ENCODE peak calls at places on chromosomes 6 and 20, in four cellular contexts. A is A549, I is brain microvascular endothelial cell, H is tibial nerve. B is an unnamed sample.
A peak's percentile ranks its signal among the peaks of the same experiment; 100 is the strongest.

GRCh38 chr6:11806561-11807317 is 28.1 kb upstream of the ADTRP start:
- DNase-seq in A (no peak), I (no peak), H (no peak), B (no peak)

GRCh38 chr6:159838020-159838744 is 38.1 kb downstream of the PNLDC1 start:
- DNase-seq in A (no peak), I (no peak), H (no peak), B (no peak)

GRCh38 chr6:151422981-151423380 is 28.9 kb downstream of the RMND1 start:
- DNase-seq in A (no peak), I (peak; percentile 28), H (no peak), B (no peak)

GRCh38 chr20:42018979-42019378 is 400.8 kb upstream of the CHD6 start:
- DNase-seq in A (no peak), I (no peak), H (no peak), B (no peak)

GRCh38 chr20:24663496-24663895 is 194.1 kb downstream of the SYNDIG1 start:
- DNase-seq in A (no peak), I (no peak), H (no peak), B (no peak)

GRCh38 chr6:160790028-160790792 is 88.2 kb downstream of the PLG start:
- DNase-seq in A (no peak), I (no peak), H (no peak), B (no peak)

GRCh38 chr6:100719883-100720682 is 161.0 kb downstream of the ASCC3 start:
- DNase-seq in A (peak; percentile 0), I (no peak), H (no peak), B (no peak)

GRCh38 chr6:42692151-42692911 is 30.1 kb downstream of the PRPH2 start:
- DNase-seq in A (no peak), I (peak; percentile 82), H (no peak), B (peak; percentile 60)

GRCh38 chr20:37807491-37807890 is 95.4 kb upstream of the VSTM2L start:
- DNase-seq in A (no peak), I (no peak), H (no peak), B (no peak)

GRCh38 chr6:148521586-148521985 is 178.9 kb downstream of the SASH1 start:
- DNase-seq in A (no peak), I (no peak), H (no peak), B (no peak)

GRCh38 chr6:158053377-158054313 is 72.0 kb downstream of the SYNJ2 start:
- DNase-seq in A (no peak), I (no peak), H (no peak), B (no peak)

GRCh38 chr6:125854355-125854754 is 63.6 kb downstream of the NCOA7 start:
- DNase-seq in A (no peak), I (no peak), H (no peak), B (no peak)

GRCh38 chr20:10596726-10597125 is 77.1 kb downstream of the JAG1 start:
- DNase-seq in A (peak; percentile 56), I (peak; percentile 88), H (no peak), B (no peak)

GRCh38 chr20:48096957-48097890 is 311.9 kb upstream of the SULF2 start:
- DNase-seq in A (no peak), I (no peak), H (no peak), B (no peak)

GRCh38 chr6:150579611-150580010 is 20.1 kb upstream of the PLEKHG1 start:
- DNase-seq in A (no peak), I (no peak), H (no peak), B (peak; percentile 67)

GRCh38 chr6:44128020-44128917 is 915 bp downstream of the TMEM63B start:
- DNase-seq in A (peak; percentile 39), I (peak; percentile 30), H (peak; percentile 19), B (no peak)

GRCh38 chr20:2654831-2655230 is 2.4 kb downstream of the NOP56 start:
- DNase-seq in A (no peak), I (no peak), H (no peak), B (no peak)

GRCh38 chr20:2655331-2656116 is 3.1 kb downstream of the NOP56 start:
- DNase-seq in A (no peak), I (no peak), H (no peak), B (no peak)

GRCh38 chr20:2652724-2653510 is 485 bp downstream of the NOP56 start:
- DNase-seq in A (no peak), I (peak; percentile 2), H (peak; percentile 12), B (peak; percentile 62)

GRCh38 chr20:2653511-2654383 is 1.3 kb downstream of the NOP56 start:
- DNase-seq in A (no peak), I (no peak), H (no peak), B (no peak)

DNA sequence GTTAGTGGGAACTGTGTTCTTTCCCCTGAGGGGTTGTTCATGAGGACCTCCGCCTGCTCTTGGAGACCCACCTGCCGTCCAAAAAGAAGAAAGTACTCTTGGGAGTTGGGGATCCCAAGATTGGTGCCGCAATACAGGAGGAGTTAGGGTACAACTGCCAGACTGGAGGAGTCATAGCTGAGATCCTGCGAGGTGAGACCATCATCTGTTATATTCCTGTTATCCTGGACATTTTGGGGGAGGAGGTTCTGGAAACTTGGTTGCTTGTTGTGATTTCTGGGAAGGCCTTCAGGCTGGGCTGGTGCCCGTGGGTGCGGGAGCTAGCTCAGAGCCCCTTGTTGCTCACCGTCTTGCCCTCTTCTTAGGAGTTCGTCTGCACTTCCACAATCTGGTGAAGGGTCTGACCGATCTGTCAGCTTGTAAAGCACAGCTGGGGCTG is 2.0 kb downstream of the NOP56 start:
- DNase-seq in A (no peak), I (no peak), H (no peak), B (no peak)
- H3K4me3 ChIP-seq in A (peak overlapping the region; percentile 78), I (peak overlapping the region; percentile 98), H (no peak overlapping the region), B (peak overlapping the region; percentile 98)

DNA sequence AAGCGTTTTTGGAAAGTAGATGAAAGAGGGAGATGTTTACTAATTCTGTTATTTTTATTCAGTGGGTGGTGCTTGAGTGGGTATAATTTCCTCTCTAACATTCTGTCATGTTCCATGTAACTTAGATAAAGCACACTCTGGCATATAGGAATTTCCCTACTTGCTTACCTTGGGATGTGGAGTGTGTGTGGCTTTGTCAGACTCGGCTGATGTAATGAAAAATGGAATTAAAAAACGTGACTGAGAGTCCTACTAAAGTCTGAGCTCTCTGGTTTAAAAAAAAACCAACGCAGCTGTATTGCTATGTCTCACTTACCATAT is 98.3 kb downstream of the JARID2 start:
- DNase-seq in A (no peak), I (no peak), H (no peak), B (no peak)
- H3K27ac ChIP-seq in A (no peak overlapping the region), I (no peak overlapping the region), H (no peak overlapping the region), B (no peak overlapping the region)

GRCh38 chr6:2744778-2745177 is 5.9 kb downstream of the MYLK4 start:
- DNase-seq in A (no peak), I (no peak), H (no peak), B (no peak)

GRCh38 chr6:2746557-2747061 is 4.1 kb downstream of the MYLK4 start:
- DNase-seq in A (no peak), I (no peak), H (no peak), B (no peak)

GRCh38 chr6:2743280-2744205 is 7.2 kb downstream of the MYLK4 start:
- DNase-seq in A (no peak), I (no peak), H (no peak), B (no peak)

GRCh38 chr6:2745246-2745645 is 5.5 kb downstream of the MYLK4 start:
- DNase-seq in A (no peak), I (no peak), H (no peak), B (no peak)

GRCh38 chr6:2744206-2744771 is 6.4 kb downstream of the MYLK4 start:
- DNase-seq in A (peak; percentile 29), I (peak; percentile 19), H (no peak), B (peak; percentile 69)
- TF ChIP-seq CTCF in A (peak; percentile 38), I (peak; percentile 61), H (no peak), B (peak; percentile 25)

GRCh38 chr6:45965007-45965406 is 50.7 kb downstream of the CLIC5 start:
- DNase-seq in A (no peak), I (no peak), H (no peak), B (no peak)
- H3K4me3 ChIP-seq in A (no peak overlapping the region), I (no peak overlapping the region), H (no peak overlapping the region), B (no peak overlapping the region)

DNA sequence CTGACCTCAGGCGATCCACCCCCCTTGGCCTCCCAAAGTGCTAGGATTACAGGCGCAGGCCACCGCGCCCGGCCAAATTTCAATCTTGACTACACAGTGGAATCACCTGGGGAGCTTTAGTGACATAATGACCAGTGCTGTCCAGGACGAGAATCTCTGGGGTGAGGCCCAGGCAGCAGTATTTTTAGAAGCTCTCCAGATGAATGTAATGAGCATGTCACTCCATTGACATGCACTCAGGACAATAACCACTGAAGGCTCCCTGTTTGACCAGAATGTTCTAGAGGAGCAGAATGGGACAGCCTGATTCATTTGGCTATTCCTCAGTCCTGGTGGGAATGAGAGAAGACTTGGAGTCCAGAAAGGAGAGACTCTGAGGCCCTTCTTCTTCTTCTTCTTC is 39.2 kb downstream of the SRSF3 start:
- DNase-seq in A (no peak), I (no peak), H (no peak), B (no peak)
- H3K27ac ChIP-seq in A (peak overlapping the region; percentile 71), I (no peak overlapping the region), H (no peak overlapping the region), B (no peak overlapping the region)

GRCh38 chr6:134330555-134330954 is 12.6 kb upstream of the SGK1 start:
- DNase-seq in A (no peak), I (no peak), H (no peak), B (no peak)

GRCh38 chr6:134328792-134329191 is 10.9 kb upstream of the SGK1 start:
- DNase-seq in A (no peak), I (no peak), H (no peak), B (no peak)

GRCh38 chr6:134324766-134325165 is 6.9 kb upstream of the SGK1 start:
- DNase-seq in A (no peak), I (no peak), H (no peak), B (no peak)

GRCh38 chr6:134331255-134331654 is 13.3 kb upstream of the SGK1 start:
- DNase-seq in A (no peak), I (no peak), H (no peak), B (no peak)

GRCh38 chr6:134328138-134328537 is 10.2 kb upstream of the SGK1 start:
- DNase-seq in A (no peak), I (no peak), H (no peak), B (no peak)
- TF ChIP-seq CTCF in A (no peak), I (no peak), H (no peak), B (no peak)